ENCODE peak calls at places on chromosome X, in four cellular contexts. Y is IMR-90, X is H1, G is H9. J is an unnamed sample.
A peak's percentile ranks its signal among the peaks of the same experiment; 100 is the strongest.

GRCh38 chrX:13571136-13571535 is 1.7 kb downstream of the EGFL6 start:
- DNase-seq in Y (no peak), G (no peak), X (no peak), J (no peak)

GRCh38 chrX:39165773-39166172 is 364.5 kb downstream of the MID1IP1 start:
- DNase-seq in X (no peak), Y (no peak), G (no peak), J (no peak)

GRCh38 chrX:40058719-40059118 is 39.0 kb downstream of the BCOR start:
- DNase-seq in X (no peak), G (no peak), Y (no peak), J (no peak)

GRCh38 chrX:110087485-110088356 is 84.8 kb downstream of the TMEM164 start:
- DNase-seq in X (no peak), Y (peak; percentile 94), G (no peak), J (peak; percentile 2)

GRCh38 chrX:138756234-138756633 is 44.7 kb upstream of the FGF13 start:
- DNase-seq in G (peak; percentile 74), Y (no peak), X (peak; percentile 44), J (peak; percentile 78)

GRCh38 chrX:103688949-103689348 is 2.5 kb upstream of the MORF4L2 start:
- DNase-seq in G (no peak), X (no peak), Y (peak; percentile 44), J (peak; percentile 11)

GRCh38 chrX:31333181-31333831 is 261.5 kb upstream of the FTHL17 start:
- DNase-seq in X (no peak), Y (peak; percentile 84), G (no peak), J (peak; percentile 67)

GRCh38 chrX:6891404-6891803 is 256.1 kb upstream of the STS start:
- DNase-seq in Y (no peak), G (no peak), X (no peak), J (no peak)

GRCh38 chrX:110407910-110408545 is 49.4 kb downstream of the RTL9 start:
- DNase-seq in Y (peak; percentile 71), X (peak; percentile 62), G (peak; percentile 46), J (peak; percentile 66)

GRCh38 chrX:33974676-33975075 is 157.4 kb downstream of the FAM47A start:
- DNase-seq in X (no peak), Y (no peak), G (no peak), J (no peak)

GRCh38 chrX:1464282-1465131 is 11.8 kb upstream of the ASMTL start:
- DNase-seq in Y (no peak), X (peak; percentile 35), G (peak; percentile 18), J (no peak)

GRCh38 chrX:24761306-24761705 is 67.6 kb downstream of the POLA1 start:
- DNase-seq in Y (no peak), G (no peak), X (no peak), J (no peak)

GRCh38 chrX:105460366-105460765 is 239.9 kb upstream of the TEX13A start:
- DNase-seq in Y (no peak), G (no peak), X (no peak), J (no peak)

GRCh38 chrX:25873196-25873595 is 264.9 kb upstream of the MAGEB18 start:
- DNase-seq in Y (no peak), X (no peak), G (no peak), J (no peak)

GRCh38 chrX:40749874-40750273 is 14.5 kb upstream of the MED14 start:
- DNase-seq in G (no peak), X (no peak), Y (no peak), J (no peak)

GRCh38 chrX:106939566-106939965 is 19.4 kb downstream of the CLDN2 start:
- DNase-seq in G (no peak), X (no peak), Y (no peak), J (no peak)
- H4K5ac ChIP-seq in G (no peak overlapping the region), X (no peak overlapping the region), Y (no peak overlapping the region), J (no peak overlapping the region)

DNA sequence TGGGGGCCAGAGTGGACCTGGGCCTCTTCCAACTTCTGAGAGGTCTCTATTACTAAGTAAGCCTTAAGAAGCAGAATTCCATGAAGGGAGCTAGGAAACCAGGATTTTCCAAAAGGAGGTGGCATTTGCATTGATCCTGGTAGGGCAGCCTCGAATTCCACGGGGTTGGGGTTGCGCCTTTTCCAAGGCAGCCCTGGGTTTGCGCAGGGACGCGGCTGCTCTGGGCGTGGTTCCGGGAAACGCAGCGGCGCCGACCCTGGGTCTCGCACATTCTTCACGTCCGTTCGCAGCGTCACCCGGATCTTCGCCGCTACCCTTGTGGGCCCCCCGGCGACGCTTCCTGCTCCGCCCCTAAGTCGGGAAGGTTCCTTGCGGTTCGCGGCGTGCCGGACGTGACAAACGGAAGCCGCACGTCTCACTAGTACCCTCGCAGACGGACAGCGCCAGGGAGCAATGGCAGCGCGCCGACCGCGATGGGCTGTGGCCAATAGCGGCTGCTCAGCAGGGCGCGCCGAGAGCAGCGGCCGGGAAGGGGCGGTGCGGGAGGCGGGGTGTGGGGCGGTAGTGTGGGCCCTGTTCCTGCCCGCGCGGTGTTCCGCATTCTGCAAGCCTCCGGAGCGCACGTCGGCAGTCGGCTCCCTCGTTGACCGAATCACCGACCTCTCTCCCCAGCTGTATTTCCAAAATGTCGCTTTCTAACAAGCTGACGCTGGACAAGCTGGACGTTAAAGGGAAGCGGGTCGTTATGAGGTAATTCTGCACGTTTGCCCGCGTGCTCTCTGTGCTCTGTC is at the start of gene PGK1:
- DNase-seq in Y (peak; percentile 97), G (peak; percentile 96), X (peak; percentile 79), J (peak; percentile 98)
- H3K23ac ChIP-seq in Y (peak within 1 kb of the TSS; percentile 97), G (no peak within 1 kb of the TSS), X (no peak within 1 kb of the TSS), J (no peak within 1 kb of the TSS)

GRCh38 chrX:154018518-154019060 is 1.1 kb downstream of the IRAK1 start:
- DNase-seq in G (no peak), X (no peak), Y (no peak), J (no peak)

GRCh38 chrX:154020500-154021115 is 906 bp upstream of the IRAK1 start:
- DNase-seq in G (no peak), Y (no peak), X (no peak), J (no peak)

GRCh38 chrX:154021131-154021611 is 1.5 kb upstream of the IRAK1 start:
- DNase-seq in Y (peak; percentile 56), X (no peak), G (no peak), J (peak; percentile 73)

GRCh38 chrX:154019061-154019621 is 561 bp downstream of the IRAK1 start:
- DNase-seq in X (no peak), G (no peak), Y (no peak), J (no peak)

GRCh38 chrX:154019633-154020499 is at the start of gene IRAK1:
- DNase-seq in X (peak; percentile 63), G (no peak), Y (peak; percentile 52), J (peak; percentile 45)
- H2BK120ac ChIP-seq in X (peak within 1 kb of the TSS; percentile 78), G (no peak within 1 kb of the TSS), Y (peak within 1 kb of the TSS; percentile 31), J (no peak within 1 kb of the TSS)

GRCh38 chrX:108171671-108172070 is 80.1 kb downstream of the ATG4A start:
- DNase-seq in Y (no peak), X (no peak), G (no peak), J (no peak)

GRCh38 chrX:108178099-108178498 is 86.5 kb downstream of the ATG4A start:
- DNase-seq in G (no peak), X (no peak), Y (no peak), J (peak; percentile 0)

GRCh38 chrX:108173874-108174273 is 82.3 kb downstream of the ATG4A start:
- DNase-seq in X (no peak), Y (no peak), G (no peak), J (no peak)

DNA sequence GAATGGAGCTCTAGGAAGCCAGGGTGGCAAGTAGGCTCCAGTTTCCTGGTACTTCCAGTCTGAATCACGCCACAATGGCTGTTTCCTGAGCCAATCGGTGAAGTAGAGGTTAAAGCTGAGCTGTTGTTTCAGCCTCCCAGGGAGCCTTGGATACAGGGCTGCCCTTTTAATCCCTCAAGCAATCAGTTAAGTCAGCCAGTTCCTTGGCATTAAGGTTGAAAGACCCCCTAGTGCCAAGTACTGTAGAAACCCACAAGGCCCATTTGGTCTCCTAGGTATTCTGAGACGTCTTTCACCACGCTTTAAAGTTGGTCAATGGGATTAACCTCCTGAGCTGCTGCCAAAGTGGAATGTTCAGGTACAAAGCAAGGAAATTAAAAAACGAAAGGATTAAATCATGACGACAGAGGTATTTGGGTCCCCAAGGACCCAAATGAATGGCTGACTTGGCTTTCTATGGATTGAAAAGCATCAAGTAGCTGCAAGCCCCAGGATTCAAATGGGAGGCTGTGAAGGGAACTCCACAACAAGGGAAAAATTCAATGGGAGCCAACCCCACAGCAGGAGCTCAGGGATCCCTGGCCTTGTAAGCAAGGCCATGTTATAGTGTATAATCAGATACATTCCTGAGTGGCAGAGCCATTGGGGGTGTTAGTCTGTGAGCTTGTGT is 85.9 kb downstream of the ATG4A start:
- DNase-seq in Y (no peak), G (no peak), X (no peak), J (peak; percentile 22)
- H4K5ac ChIP-seq in Y (no peak overlapping the region), G (no peak overlapping the region), X (no peak overlapping the region), J (no peak overlapping the region)

DNA sequence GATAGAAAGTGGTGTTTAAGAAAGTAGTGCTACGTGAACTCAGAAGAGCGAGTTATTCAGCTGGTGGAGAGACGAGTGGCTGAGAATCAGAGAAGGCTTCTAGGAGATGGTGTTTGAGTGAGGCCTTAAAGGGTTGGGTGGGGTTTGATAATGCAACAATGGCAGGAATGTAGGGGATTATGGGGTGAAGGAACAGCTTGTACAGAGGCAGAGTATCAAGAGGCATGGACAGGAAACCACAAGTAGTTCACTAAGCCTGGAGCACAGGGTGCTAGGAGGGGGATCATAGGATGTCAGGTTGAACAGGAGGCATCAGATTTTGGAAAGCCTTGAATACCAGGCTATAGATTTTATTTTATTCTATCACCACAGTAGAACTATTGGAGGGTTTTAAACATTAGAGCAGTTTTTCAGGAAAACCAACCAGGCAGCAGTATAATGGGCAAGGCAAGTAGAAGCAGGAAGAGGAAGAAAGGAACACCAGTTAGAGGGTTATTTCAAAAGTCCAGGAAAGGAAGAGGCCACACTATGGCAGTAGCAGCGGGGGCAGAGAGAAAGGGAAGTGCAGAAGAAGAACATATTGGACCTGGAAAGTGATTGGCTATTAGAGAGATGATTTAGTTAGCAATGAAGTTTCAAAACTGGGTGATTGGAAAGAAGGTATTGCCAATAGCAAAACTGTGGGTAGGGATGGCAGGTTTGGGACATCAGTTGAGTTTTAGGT is 99.2 kb downstream of the DOCK11 start:
- DNase-seq in X (no peak), G (no peak), Y (no peak), J (no peak)
- H3K23ac ChIP-seq in X (no peak overlapping the region), G (no peak overlapping the region), Y (no peak overlapping the region), J (no peak overlapping the region)